ENCODE peak calls at places on chromosome 2, in four cellular contexts. One of them, this sample, is unnamed.

GRCh38 chr2:177273456-177273855 is 8.9 kb upstream of the NFE2L2 start:
- DNase-seq in NCI-H1105: no peak
- DNase-seq in EH: no peak
- DNase-seq in NCI-H82: no peak
- DNase-seq in this sample: no peak

GRCh38 chr2:199315299-199316179 is 142.2 kb downstream of the SATB2 start:
- DNase-seq in EH: peak
- DNase-seq in NCI-H1105: no peak
- DNase-seq in NCI-H82: peak
- DNase-seq in this sample: no peak

GRCh38 chr2:42289222-42289621 is 71.8 kb downstream of the COX7A2L start:
- DNase-seq in NCI-H82: no peak
- DNase-seq in NCI-H1105: no peak
- DNase-seq in EH: no peak
- DNase-seq in this sample: no peak

GRCh38 chr2:196987298-196987653 is 60.8 kb upstream of the PGAP1 start:
- DNase-seq in EH: no peak
- DNase-seq in NCI-H1105: no peak
- DNase-seq in NCI-H82: no peak
- DNase-seq in this sample: no peak

GRCh38 chr2:68715353-68716041 is 19.1 kb upstream of the ARHGAP25 start:
- DNase-seq in NCI-H82: peak
- DNase-seq in EH: peak
- DNase-seq in NCI-H1105: peak
- DNase-seq in this sample: peak

GRCh38 chr2:219057709-219058540 is 2.8 kb downstream of the IHH start:
- DNase-seq in NCI-H82: peak
- DNase-seq in NCI-H1105: peak
- DNase-seq in EH: peak
- DNase-seq in this sample: peak

GRCh38 chr2:20578895-20579825 is 71.7 kb downstream of the HS1BP3 start:
- DNase-seq in NCI-H82: no peak
- DNase-seq in NCI-H1105: no peak
- DNase-seq in EH: peak
- DNase-seq in this sample: no peak

GRCh38 chr2:227728035-227728434 is at the start of gene SCYGR7:
- DNase-seq in EH: no peak
- DNase-seq in NCI-H1105: no peak
- DNase-seq in NCI-H82: no peak
- DNase-seq in this sample: no peak

GRCh38 chr2:105744909-105745853 is at the start of gene NCK2:
- DNase-seq in NCI-H1105: peak
- DNase-seq in NCI-H82: peak
- DNase-seq in EH: peak
- DNase-seq in this sample: peak

GRCh38 chr2:220432645-220433044 is 805.2 kb downstream of the SLC4A3 start:
- DNase-seq in NCI-H1105: no peak
- DNase-seq in NCI-H82: no peak
- DNase-seq in EH: no peak
- DNase-seq in this sample: peak

GRCh38 chr2:62586981-62587380 is 81.0 kb upstream of the TMEM17 start:
- DNase-seq in EH: peak
- DNase-seq in NCI-H82: peak
- DNase-seq in NCI-H1105: no peak
- DNase-seq in this sample: no peak

GRCh38 chr2:118128826-118129225 is 40.6 kb downstream of the INSIG2 start:
- DNase-seq in NCI-H82: no peak
- DNase-seq in EH: peak
- DNase-seq in NCI-H1105: no peak
- DNase-seq in this sample: no peak

GRCh38 chr2:74223941-74224770 is 25.7 kb downstream of the MTHFD2 start:
- DNase-seq in NCI-H82: no peak
- DNase-seq in EH: peak
- DNase-seq in NCI-H1105: no peak
- DNase-seq in this sample: no peak

GRCh38 chr2:21042708-21042957 is 1.2 kb downstream of the APOB start:
- DNase-seq in NCI-H82: no peak
- DNase-seq in EH: no peak
- DNase-seq in NCI-H1105: no peak
- DNase-seq in this sample: no peak

GRCh38 chr2:239297142-239298125 is 103.4 kb downstream of the HDAC4 start:
- DNase-seq in EH: no peak
- DNase-seq in NCI-H82: no peak
- DNase-seq in NCI-H1105: no peak
- DNase-seq in this sample: no peak